ENCODE peak calls at places on chromosomes 6 and 20, in four cellular contexts. One of them, this sample, is unnamed.

GRCh38 chr6:167103041-167103816 is 19.7 kb upstream of the CCR6 start:
- DNase-seq in endothelial cell of umbilical vein: no peak
- DNase-seq in GM13977: peak
- DNase-seq in NCI-H2107: no peak
- DNase-seq in this sample: no peak

GRCh38 chr20:34337982-34338756 is 24.9 kb upstream of the ITCH start:
- DNase-seq in endothelial cell of umbilical vein: no peak
- DNase-seq in GM13977: no peak
- DNase-seq in NCI-H2107: no peak
- DNase-seq in this sample: no peak

GRCh38 chr6:18823782-18824386 is 436.7 kb downstream of the RNF144B start:
- DNase-seq in endothelial cell of umbilical vein: peak
- DNase-seq in GM13977: no peak
- DNase-seq in NCI-H2107: no peak
- DNase-seq in this sample: peak

GRCh38 chr6:168884050-168884645 is 369.5 kb downstream of the THBS2 start:
- DNase-seq in endothelial cell of umbilical vein: no peak
- DNase-seq in GM13977: no peak
- DNase-seq in NCI-H2107: no peak
- DNase-seq in this sample: no peak

GRCh38 chr20:12949429-12949980 is 59.3 kb upstream of the SPTLC3 start:
- DNase-seq in endothelial cell of umbilical vein: no peak
- DNase-seq in GM13977: no peak
- DNase-seq in NCI-H2107: no peak
- DNase-seq in this sample: no peak

GRCh38 chr6:158819213-158819976 is at the start of gene EZR:
- DNase-seq in endothelial cell of umbilical vein: peak
- DNase-seq in GM13977: peak
- DNase-seq in NCI-H2107: peak
- DNase-seq in this sample: peak

GRCh38 chr6:89542856-89543254 is 95.7 kb downstream of the LYRM2 start:
- DNase-seq in endothelial cell of umbilical vein: no peak
- DNase-seq in GM13977: no peak
- DNase-seq in NCI-H2107: no peak
- DNase-seq in this sample: no peak

GRCh38 chr6:169908403-169908933 is 157.0 kb downstream of the ERMARD start:
- DNase-seq in endothelial cell of umbilical vein: no peak
- DNase-seq in GM13977: no peak
- DNase-seq in NCI-H2107: no peak
- DNase-seq in this sample: no peak

GRCh38 chr6:74320076-74320475 is 624.1 kb downstream of the CD109 start:
- DNase-seq in endothelial cell of umbilical vein: no peak
- DNase-seq in GM13977: no peak
- DNase-seq in NCI-H2107: no peak
- DNase-seq in this sample: no peak

GRCh38 chr6:138421608-138422007 is 17.6 kb downstream of the HEBP2 start:
- DNase-seq in endothelial cell of umbilical vein: no peak
- DNase-seq in GM13977: no peak
- DNase-seq in NCI-H2107: no peak
- DNase-seq in this sample: no peak

GRCh38 chr6:157381631-157382621 is 936 bp downstream of the ZDHHC14 start:
- DNase-seq in endothelial cell of umbilical vein: peak
- DNase-seq in GM13977: peak
- DNase-seq in NCI-H2107: peak
- DNase-seq in this sample: peak

GRCh38 chr20:47503685-47504084 is 2.0 kb downstream of the NCOA3 start:
- DNase-seq in endothelial cell of umbilical vein: peak
- DNase-seq in GM13977: no peak
- DNase-seq in NCI-H2107: no peak
- DNase-seq in this sample: no peak

GRCh38 chr6:39812853-39813533 is 20.8 kb downstream of the DAAM2 start:
- DNase-seq in endothelial cell of umbilical vein: no peak
- DNase-seq in GM13977: no peak
- DNase-seq in NCI-H2107: no peak
- DNase-seq in this sample: no peak

GRCh38 chr6:46104209-46104608 is 25.6 kb upstream of the ENPP4 start:
- DNase-seq in endothelial cell of umbilical vein: no peak
- DNase-seq in GM13977: peak
- DNase-seq in NCI-H2107: no peak
- DNase-seq in this sample: no peak

GRCh38 chr20:59823456-59823855 is 110.0 kb downstream of the SYCP2 start:
- DNase-seq in endothelial cell of umbilical vein: no peak
- DNase-seq in GM13977: no peak
- DNase-seq in NCI-H2107: no peak
- DNase-seq in this sample: no peak

GRCh38 chr6:33746036-33746600 is 587 bp downstream of the IP6K3 start:
- DNase-seq in endothelial cell of umbilical vein: no peak
- DNase-seq in GM13977: no peak
- DNase-seq in NCI-H2107: no peak
- DNase-seq in this sample: no peak

GRCh38 chr20:38355161-38356012 is 9.1 kb downstream of the LBP start:
- DNase-seq in endothelial cell of umbilical vein: no peak
- DNase-seq in GM13977: peak
- DNase-seq in NCI-H2107: no peak
- DNase-seq in this sample: no peak

GRCh38 chr20:23497458-23498026 is 6.6 kb downstream of the CST8 start:
- DNase-seq in endothelial cell of umbilical vein: no peak
- DNase-seq in GM13977: no peak
- DNase-seq in NCI-H2107: no peak
- DNase-seq in this sample: no peak

GRCh38 chr6:4491501-4492260 is 284.5 kb upstream of the CDYL start:
- DNase-seq in endothelial cell of umbilical vein: peak
- DNase-seq in GM13977: no peak
- DNase-seq in NCI-H2107: no peak
- DNase-seq in this sample: peak

GRCh38 chr20:51054233-51054632 is 31.3 kb upstream of the KCNG1 start:
- DNase-seq in endothelial cell of umbilical vein: no peak
- DNase-seq in GM13977: no peak
- DNase-seq in NCI-H2107: no peak
- DNase-seq in this sample: no peak

GRCh38 chr6:71383891-71384489 is 95.4 kb downstream of the OGFRL1 start:
- DNase-seq in endothelial cell of umbilical vein: peak
- DNase-seq in GM13977: peak
- DNase-seq in NCI-H2107: no peak
- DNase-seq in this sample: peak

GRCh38 chr6:113690255-113690956 is 166.7 kb upstream of the MARCKS start:
- DNase-seq in endothelial cell of umbilical vein: peak
- DNase-seq in GM13977: peak
- DNase-seq in NCI-H2107: no peak
- DNase-seq in this sample: peak

GRCh38 chr6:12899080-12899815 is 182.7 kb downstream of the PHACTR1 start:
- DNase-seq in endothelial cell of umbilical vein: no peak
- DNase-seq in GM13977: no peak
- DNase-seq in NCI-H2107: no peak
- DNase-seq in this sample: no peak

GRCh38 chr6:69994251-69994650 is 127.9 kb downstream of the COL19A1 start:
- DNase-seq in endothelial cell of umbilical vein: no peak
- DNase-seq in GM13977: no peak
- DNase-seq in NCI-H2107: no peak
- DNase-seq in this sample: no peak

GRCh38 chr6:5670381-5670780 is 336.3 kb downstream of the NRN1 start:
- DNase-seq in endothelial cell of umbilical vein: no peak
- DNase-seq in GM13977: no peak
- DNase-seq in NCI-H2107: no peak
- DNase-seq in this sample: no peak

GRCh38 chr6:114739656-114740055 is 396.8 kb upstream of the HS3ST5 start:
- DNase-seq in endothelial cell of umbilical vein: no peak
- DNase-seq in GM13977: no peak
- DNase-seq in NCI-H2107: no peak
- DNase-seq in this sample: no peak

GRCh38 chr6:3205913-3206312 is 21.5 kb downstream of the TUBB2B start:
- DNase-seq in endothelial cell of umbilical vein: no peak
- DNase-seq in GM13977: no peak
- DNase-seq in NCI-H2107: no peak
- DNase-seq in this sample: no peak

GRCh38 chr6:147468634-147469033 is 39.9 kb upstream of the SAMD5 start:
- DNase-seq in endothelial cell of umbilical vein: no peak
- DNase-seq in GM13977: no peak
- DNase-seq in NCI-H2107: no peak
- DNase-seq in this sample: no peak

GRCh38 chr6:157459327-157459726 is 78.3 kb downstream of the ZDHHC14 start:
- DNase-seq in endothelial cell of umbilical vein: no peak
- DNase-seq in GM13977: no peak
- DNase-seq in NCI-H2107: no peak
- DNase-seq in this sample: no peak

This sample was measured in lung microvascular endothelial cell.